ENCODE peak calls at places on chromosome 10, in seven cellular contexts. G is A549, I is spleen, O is esophagus squamous epithelium, E is stomach, V is sigmoid colon, T is ovary. H is an unnamed sample. For H3K4me1, the result is how much of the 10 kb centered on the place peaks cover.

GRCh38 chr10:8618834-8619233 is 564.3 kb downstream of the GATA3 start:
- DNase-seq in G (peak), I (no peak), O (no peak), E (no peak), V (no peak), T (no peak), H (no peak)

GRCh38 chr10:28991738-28992270 is 297.1 kb upstream of the LYZL1 start:
- DNase-seq in G (peak), I (no peak), O (no peak), E (peak), V (no peak), T (no peak), H (no peak)

GRCh38 chr10:87837445-87837844 is 19.4 kb upstream of the ATAD1 start:
- DNase-seq in G (no peak), I (no peak), O (no peak), E (no peak), V (no peak), T (no peak), H (no peak)

GRCh38 chr10:21814866-21815265 is 188.7 kb downstream of the DNAJC1 start:
- DNase-seq in G (no peak), I (no peak), O (no peak), E (no peak), V (no peak), T (no peak), H (no peak)

GRCh38 chr10:30437039-30437781 is 3.2 kb downstream of the MAP3K8 start:
- DNase-seq in G (peak), I (no peak), O (no peak), E (no peak), V (no peak), T (no peak), H (no peak)

GRCh38 chr10:89279449-89279869 is 22.4 kb upstream of the IFIT2 start:
- DNase-seq in G (peak), I (no peak), O (no peak), E (peak), V (no peak), T (no peak), H (no peak)

GRCh38 chr10:47383254-47384147 is 592 bp downstream of the ZNF488 start:
- DNase-seq in G (no peak), I (no peak), O (no peak), E (peak), V (no peak), T (no peak), H (no peak)

GRCh38 chr10:84715911-84716310 is 387.5 kb downstream of the CCSER2 start:
- DNase-seq in G (peak), I (no peak), O (no peak), E (no peak), V (no peak), T (no peak), H (no peak)

GRCh38 chr10:113754125-113754524 is 2.6 kb downstream of the PLEKHS1 start:
- DNase-seq in G (no peak), I (no peak), O (no peak), E (no peak), V (no peak), T (no peak), H (no peak)

GRCh38 chr10:73910764-73911552 is at the start of gene PLAU:
- DNase-seq in G (no peak), I (peak), O (no peak), E (peak), V (peak), T (peak), H (peak)

GRCh38 chr10:128579280-128579679 is 453.1 kb upstream of the MKI67 start:
- DNase-seq in G (no peak), I (no peak), O (no peak), E (no peak), V (no peak), T (no peak), H (no peak)

GRCh38 chr10:72312865-72313391 is 39.2 kb downstream of the DDIT4 start:
- DNase-seq in G (no peak), I (no peak), O (no peak), E (no peak), V (no peak), T (no peak), H (no peak)

GRCh38 chr10:96998329-96998888 is 166.3 kb downstream of the LCOR start:
- DNase-seq in G (no peak), I (no peak), O (no peak), E (no peak), V (no peak), T (peak), H (peak)

GRCh38 chr10:35631404-35631803 is 10.7 kb downstream of the FZD8 start:
- DNase-seq in G (no peak), I (no peak), O (no peak), E (no peak), V (no peak), T (no peak), H (no peak)

GRCh38 chr10:132869621-132870020 is 72.7 kb downstream of the CFAP46 start:
- DNase-seq in G (no peak), I (peak), O (no peak), E (peak), V (peak), T (peak), H (peak)

GRCh38 chr10:123889821-123890220 is 1.8 kb downstream of the CPXM2 start:
- DNase-seq in G (no peak), I (no peak), O (no peak), E (no peak), V (peak), T (no peak), H (no peak)

GRCh38 chr10:22833781-22834180 is 94.1 kb upstream of the ARMC3 start:
- DNase-seq in G (no peak), I (no peak), O (no peak), E (no peak), V (no peak), T (no peak), H (no peak)

GRCh38 chr10:128063736-128064614 is 62.2 kb downstream of the MKI67 start:
- DNase-seq in G (no peak), I (peak), O (no peak), E (no peak), V (peak), T (no peak), H (peak)

GRCh38 chr10:15408557-15408956 is 37.5 kb upstream of the FAM171A1 start:
- DNase-seq in G (no peak), I (no peak), O (no peak), E (no peak), V (no peak), T (no peak), H (no peak)

GRCh38 chr10:15401382-15401781 is 30.3 kb upstream of the FAM171A1 start:
- DNase-seq in G (no peak), I (no peak), O (no peak), E (no peak), V (no peak), T (no peak), H (no peak)

GRCh38 chr10:15411035-15411434 is 39.9 kb upstream of the FAM171A1 start:
- DNase-seq in G (no peak), I (no peak), O (no peak), E (no peak), V (no peak), T (no peak), H (no peak)

GRCh38 chr10:15405319-15405718 is 34.2 kb upstream of the FAM171A1 start:
- DNase-seq in G (no peak), I (no peak), O (no peak), E (no peak), V (no peak), T (no peak), H (no peak)
- H3K4me1 ChIP-seq in G (under half), I (under half), O (under half), E (under half), V (under half), T (under half), H (under half)

DNA sequence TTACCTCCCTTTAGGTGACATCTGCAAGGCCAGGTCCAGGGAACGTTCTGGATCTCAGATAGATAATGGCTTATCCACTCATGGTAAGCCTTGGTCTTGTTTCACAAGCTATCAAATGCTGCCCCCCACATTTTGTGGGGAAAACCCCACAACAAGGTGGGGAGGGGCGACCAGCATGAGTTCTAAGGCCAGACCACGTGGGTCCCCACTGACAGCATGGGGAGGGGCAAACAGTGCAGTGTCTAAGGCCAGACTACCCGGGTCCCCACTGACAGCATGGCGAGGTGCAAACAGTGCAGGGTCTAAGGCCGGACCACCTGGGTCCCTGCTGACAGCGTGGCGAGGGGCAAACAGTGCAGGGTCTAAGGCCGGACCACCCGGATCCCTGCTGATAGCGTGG is 102.8 kb downstream of the DIP2C start:
- DNase-seq in G (no peak), I (no peak), O (no peak), E (no peak), V (no peak), T (no peak), H (no peak)
- H3K4me1 ChIP-seq in G (under half), I (under half), O (under half), E (under half), V (half or more), T (under half), H (under half)

DNA sequence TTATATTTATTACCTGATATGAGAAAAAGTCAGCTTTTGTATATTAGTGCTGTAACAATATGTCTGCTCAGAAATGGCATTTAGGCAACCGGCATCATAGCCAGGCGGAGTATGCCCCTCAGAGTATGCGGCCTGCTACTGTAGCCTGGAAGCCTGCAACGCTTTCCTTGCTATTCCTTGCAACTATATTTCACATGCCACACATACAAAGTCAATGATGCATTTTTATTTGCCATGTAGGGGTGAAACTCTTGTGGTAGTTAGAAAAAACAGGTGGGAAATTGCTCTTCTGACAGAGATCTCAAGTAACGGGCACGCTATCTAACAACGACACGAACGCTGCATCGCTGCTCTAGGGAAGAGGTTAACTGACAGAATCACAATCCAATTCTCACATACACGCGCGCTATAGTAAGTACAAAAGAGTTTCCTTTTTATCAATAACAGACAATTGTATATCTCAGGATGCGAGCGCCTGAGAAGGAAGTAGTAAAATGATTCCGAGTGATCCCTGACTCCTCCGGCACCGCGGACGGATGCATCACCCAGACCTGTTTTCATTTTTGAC is 5.9 kb downstream of the EBF3 start:
- DNase-seq in G (no peak), I (no peak), O (no peak), E (no peak), V (peak), T (peak), H (no peak)
- H3K4me1 ChIP-seq in G (under half), I (under half), O (under half), E (under half), V (under half), T (under half), H (under half)

DNA sequence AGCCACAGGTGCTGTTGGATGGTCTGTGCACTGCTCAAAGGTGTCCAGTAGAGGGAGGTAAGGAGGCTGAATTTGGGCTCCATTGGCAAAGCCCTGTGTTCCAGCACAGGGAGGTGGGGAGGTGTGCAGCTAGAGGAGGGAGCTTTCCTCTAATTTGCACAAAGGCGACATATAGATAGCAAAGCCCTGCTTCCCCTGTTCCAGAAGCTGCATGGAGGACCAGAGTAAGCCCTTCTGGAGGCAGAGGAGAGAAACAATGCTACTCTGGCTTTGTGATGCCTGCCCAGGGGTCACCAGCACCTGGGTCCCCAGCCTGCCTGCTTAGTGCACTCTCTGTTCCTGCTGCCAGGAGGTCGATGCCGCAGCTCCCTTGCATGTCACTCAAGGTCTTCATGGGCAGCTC is 3.4 kb upstream of the ARHGAP22 start:
- DNase-seq in G (peak), I (no peak), O (no peak), E (peak), V (no peak), T (no peak), H (no peak)
- H3K4me1 ChIP-seq in G (under half), I (under half), O (under half), E (under half), V (under half), T (under half), H (under half)

GRCh38 chr10:101008823-101009423 is 9.3 kb downstream of the LZTS2 start:
- DNase-seq in G (no peak), I (no peak), O (no peak), E (no peak), V (no peak), T (no peak), H (no peak)
- H3K4me1 ChIP-seq in G (under half), I (half or more), O (under half), E (half or more), V (under half), T (under half), H (under half)

DNA sequence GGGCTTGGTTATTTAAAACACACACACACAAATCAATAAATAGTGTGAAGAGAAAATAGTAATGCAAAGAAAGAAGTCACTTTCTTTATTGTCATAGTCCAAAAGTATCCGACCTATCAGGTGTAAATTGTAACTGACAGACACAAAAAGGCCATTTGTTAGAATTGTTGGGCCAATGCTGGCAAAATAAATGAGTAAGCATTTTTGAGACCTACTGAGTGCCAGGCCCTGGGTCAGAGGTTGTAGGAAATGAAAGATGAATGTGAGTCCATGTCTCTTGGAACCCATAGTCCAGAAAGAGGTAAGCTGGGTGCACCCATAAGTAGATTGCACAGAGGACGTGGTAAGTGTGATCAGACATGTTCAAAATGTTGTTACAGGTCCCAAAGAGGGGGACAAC is 13.5 kb upstream of the EGR2 start:
- DNase-seq in G (no peak), I (no peak), O (no peak), E (no peak), V (no peak), T (no peak), H (no peak)
- H3K4me1 ChIP-seq in G (under half), I (under half), O (under half), E (under half), V (under half), T (under half), H (under half)

GRCh38 chr10:3805791-3806381 is 20.9 kb upstream of the KLF6 start:
- DNase-seq in G (peak), I (peak), O (no peak), E (no peak), V (peak), T (no peak), H (no peak)
- H3K4me1 ChIP-seq in G (half or more), I (half or more), O (under half), E (half or more), V (under half), T (under half), H (under half)

GRCh38 chr10:17609523-17610079 is 7.6 kb downstream of the HACD1 start:
- DNase-seq in G (no peak), I (no peak), O (no peak), E (no peak), V (no peak), T (no peak), H (no peak)
- H3K4me1 ChIP-seq in G (under half), I (under half), O (under half), E (under half), V (under half), T (under half), H (under half)

DNA sequence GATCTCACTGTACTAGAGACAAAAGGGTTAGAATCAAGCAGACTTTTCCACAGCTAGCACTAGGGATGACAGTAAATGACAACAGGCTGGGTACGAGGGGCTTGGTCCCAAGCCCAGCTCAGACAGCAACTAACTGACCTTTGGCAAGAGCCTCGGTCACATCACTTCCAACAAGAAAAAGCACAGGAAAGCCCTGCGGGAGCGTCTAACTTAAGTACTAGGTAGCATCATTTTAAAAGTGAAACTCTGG is 22.8 kb downstream of the CALML3 start:
- DNase-seq in G (no peak), I (peak), O (no peak), E (no peak), V (no peak), T (peak), H (no peak)
- H3K4me1 ChIP-seq in G (half or more), I (under half), O (half or more), E (half or more), V (under half), T (under half), H (under half)

GRCh38 chr10:102779680-102780079 is 35.9 kb downstream of the WBP1L start:
- DNase-seq in G (no peak), I (no peak), O (no peak), E (no peak), V (no peak), T (no peak), H (no peak)

GRCh38 chr10:102775973-102776669 is 32.4 kb downstream of the WBP1L start:
- DNase-seq in G (no peak), I (no peak), O (no peak), E (peak), V (peak), T (peak), H (peak)

GRCh38 chr10:102776779-102777417 is 33.1 kb downstream of the WBP1L start:
- DNase-seq in G (peak), I (no peak), O (no peak), E (peak), V (peak), T (peak), H (peak)

GRCh38 chr10:102778781-102779180 is 35.0 kb downstream of the WBP1L start:
- DNase-seq in G (no peak), I (no peak), O (no peak), E (no peak), V (no peak), T (no peak), H (no peak)

DNA sequence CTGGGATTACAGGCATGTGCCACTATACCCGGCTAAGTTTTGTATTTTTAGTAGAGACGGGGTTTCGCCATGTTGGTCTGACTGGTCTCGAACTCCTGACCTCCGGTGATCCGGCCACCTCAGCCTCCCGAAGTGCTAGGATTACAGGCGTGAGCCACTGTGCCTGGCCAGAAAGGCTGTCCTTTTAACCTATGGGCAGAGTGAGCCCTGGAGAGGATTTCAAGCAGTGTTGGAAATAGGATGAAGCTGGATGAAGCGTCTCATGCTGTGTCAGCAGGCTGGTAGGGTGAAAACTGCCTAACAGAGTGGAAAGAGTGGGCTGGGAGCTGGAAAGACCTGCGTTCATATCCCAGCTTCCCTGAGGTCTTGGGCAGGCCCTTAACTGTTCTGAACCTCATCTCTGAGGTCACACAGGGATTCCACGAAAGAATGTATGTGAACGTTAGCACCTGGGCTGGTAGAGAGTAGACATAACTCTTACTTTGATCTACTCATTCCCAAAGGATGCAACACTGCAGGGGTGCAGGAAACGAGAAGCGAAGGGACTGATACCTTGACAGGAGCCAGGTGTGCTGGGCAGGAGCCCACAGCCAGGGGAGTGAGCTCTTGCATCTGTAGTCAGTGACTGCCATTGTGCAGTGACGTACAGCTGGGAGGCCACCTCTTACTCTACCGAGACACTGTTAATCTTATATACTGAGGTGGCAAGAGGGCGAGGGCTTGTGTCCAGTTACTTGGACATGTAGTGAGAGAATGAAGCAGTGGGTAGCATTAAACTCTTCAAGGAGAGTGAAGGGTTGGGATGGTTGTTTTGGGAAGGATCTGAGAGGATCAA is 34.2 kb downstream of the WBP1L start:
- DNase-seq in G (no peak), I (no peak), O (no peak), E (no peak), V (no peak), T (no peak), H (no peak)
- H3K4me1 ChIP-seq in G (under half), I (half or more), O (half or more), E (half or more), V (half or more), T (half or more), H (half or more)

H was measured in kidney.